ENCODE peak calls at places on chromosomes 11 and 22, in six cellular contexts. Z is IMR-90, S is mesenchymal stem cell, Y is neuronal stem cell, Q is H9, A is mesendoderm. T is an unnamed sample. For H3K4me1, the result is how much of the 10 kb centered on the place peaks cover.

GRCh38 chr11:124724854-124725718 is 14.7 kb upstream of the NRGN start:
- DNase-seq in A (no peak), Q (peak), Y (no peak), S (no peak), Z (no peak), T (no peak)

GRCh38 chr11:34337016-34337415 is 20.8 kb downstream of the ABTB2 start:
- DNase-seq in S (no peak), A (no peak), Q (no peak), Y (no peak), Z (no peak), T (no peak)

GRCh38 chr22:23591203-23591791 is 11.2 kb upstream of the IGLL1 start:
- DNase-seq in S (peak), A (peak), Z (peak), Q (peak), Y (peak), T (peak)

GRCh38 chr11:66891849-66892660 is 35.2 kb downstream of the LRFN4 start:
- DNase-seq in Q (peak), A (peak), Z (peak), Y (no peak), S (peak), T (no peak)

GRCh38 chr11:35617687-35618496 is at the start of gene FJX1:
- DNase-seq in A (peak), S (peak), Y (peak), Q (peak), Z (peak), T (peak)

GRCh38 chr11:102598272-102598671 is 26.9 kb downstream of the MMP20 start:
- DNase-seq in Y (no peak), A (no peak), Z (no peak), S (no peak), Q (no peak), T (no peak)

GRCh38 chr11:85114786-85115185 is 512.4 kb downstream of the DLG2 start:
- DNase-seq in Y (no peak), A (no peak), Z (peak), Q (no peak), S (no peak), T (no peak)

GRCh38 chr11:128796275-128796674 is 70.8 kb downstream of the KCNJ1 start:
- DNase-seq in Q (no peak), S (no peak), Y (no peak), A (no peak), Z (peak), T (no peak)

GRCh38 chr11:71309181-71309580 is 56.8 kb upstream of the SHANK2 start:
- DNase-seq in Z (no peak), Q (peak), Y (no peak), A (no peak), S (no peak), T (peak)

GRCh38 chr11:7170431-7170830 is 81.3 kb upstream of the SYT9 start:
- DNase-seq in Z (no peak), A (no peak), Q (no peak), Y (no peak), S (no peak), T (no peak)

GRCh38 chr11:131924001-131924400 is 553.6 kb downstream of the NTM start:
- DNase-seq in Z (peak), Y (no peak), S (no peak), A (no peak), Q (no peak), T (no peak)

GRCh38 chr11:131618203-131618602 is 247.8 kb downstream of the NTM start:
- DNase-seq in Q (no peak), Y (no peak), Z (no peak), A (no peak), S (no peak), T (no peak)

GRCh38 chr11:93842461-93842860 is 8.0 kb downstream of the VSTM5 start:
- DNase-seq in A (no peak), Q (peak), Y (no peak), S (no peak), Z (peak), T (no peak)

GRCh38 chr22:50169774-50170341 is 673 bp upstream of the PANX2 start:
- DNase-seq in Y (no peak), Z (no peak), A (peak), Q (no peak), S (no peak), T (no peak)

GRCh38 chr11:113119074-113119473 is 157.9 kb downstream of the NCAM1 start:
- DNase-seq in S (peak), Q (no peak), A (peak), Y (no peak), Z (no peak), T (no peak)

GRCh38 chr11:120858740-120859139 is 165.2 kb upstream of the TBCEL start:
- DNase-seq in Q (no peak), Y (no peak), Z (peak), A (peak), S (peak), T (no peak)

GRCh38 chr11:131392528-131393255 is 22.3 kb downstream of the NTM start:
- DNase-seq in S (no peak), A (peak), Q (peak), Z (no peak), Y (no peak), T (peak)

GRCh38 chr11:60939828-60940227 is 12.1 kb downstream of the SLC15A3 start:
- DNase-seq in Y (no peak), Z (peak), Q (no peak), S (peak), A (no peak), T (no peak)

GRCh38 chr11:120329556-120329955 is 4.5 kb downstream of the TLCD5 start:
- DNase-seq in A (no peak), Q (no peak), Z (no peak), Y (no peak), S (no peak), T (no peak)

GRCh38 chr22:31650391-31650790 is 11.6 kb downstream of the PISD start:
- DNase-seq in S (peak), Q (no peak), A (peak), Y (no peak), Z (peak), T (no peak)

GRCh38 chr11:71218789-71219499 is 33.4 kb downstream of the SHANK2 start:
- DNase-seq in Y (no peak), Z (no peak), A (no peak), Q (no peak), S (no peak), T (no peak)

GRCh38 chr22:28394711-28395110 is 284.9 kb downstream of the TTC28 start:
- DNase-seq in Y (no peak), S (no peak), Z (peak), A (no peak), Q (no peak), T (no peak)

GRCh38 chr11:79173615-79174014 is 267.2 kb downstream of the TENM4 start:
- DNase-seq in A (no peak), Z (peak), S (peak), Y (no peak), Q (no peak), T (no peak)

GRCh38 chr11:61298663-61299244 is 3.6 kb upstream of the VWCE start:
- DNase-seq in Z (no peak), S (no peak), A (no peak), Q (no peak), Y (no peak), T (no peak)

GRCh38 chr11:31150011-31150410 is 219.5 kb downstream of the DCDC1 start:
- DNase-seq in A (no peak), Q (no peak), S (no peak), Y (no peak), Z (no peak), T (no peak)

GRCh38 chr11:122032317-122032716 is 83.7 kb downstream of the BLID start:
- DNase-seq in Y (no peak), Q (no peak), A (no peak), S (no peak), Z (no peak), T (no peak)

GRCh38 chr11:97739892-97740782 is 1280.6 kb upstream of the CNTN5 start:
- DNase-seq in Z (peak), S (peak), A (no peak), Y (no peak), Q (no peak), T (no peak)

GRCh38 chr22:50226224-50227165 is 18.3 kb downstream of the TUBGCP6 start:
- DNase-seq in Z (no peak), S (no peak), Y (no peak), Q (no peak), A (no peak), T (no peak)

GRCh38 chr11:66663741-66664296 is 13.9 kb downstream of the RBM4B start:
- DNase-seq in Z (no peak), S (no peak), Q (no peak), A (no peak), Y (no peak), T (no peak)

GRCh38 chr22:37675930-37676571 is 615 bp downstream of the LGALS1 start:
- DNase-seq in Z (no peak), A (no peak), S (peak), Q (no peak), Y (no peak), T (no peak)

GRCh38 chr11:14148653-14149273 is 186.2 kb downstream of the SPON1 start:
- DNase-seq in A (peak), Q (no peak), S (peak), Y (no peak), Z (peak), T (no peak)

GRCh38 chr11:133714471-133715375 is 130.6 kb downstream of the SPATA19 start:
- DNase-seq in Z (no peak), Y (no peak), A (no peak), Q (no peak), S (no peak), T (no peak)

GRCh38 chr11:62456630-62457029 is 37.8 kb downstream of the SCGB1A1 start:
- DNase-seq in S (no peak), Z (no peak), Y (no peak), Q (peak), A (peak), T (no peak)

GRCh38 chr22:39997939-39998726 is 3.4 kb downstream of the FAM83F start:
- DNase-seq in Y (no peak), Z (peak), S (peak), A (peak), Q (peak), T (no peak)

GRCh38 chr11:69339041-69339733 is 45.2 kb downstream of the MYEOV start:
- DNase-seq in Q (peak), Z (no peak), Y (no peak), S (no peak), A (no peak), T (no peak)

GRCh38 chr11:76141901-76142300 is 64.4 kb downstream of the WNT11 start:
- DNase-seq in Q (no peak), Z (peak), S (no peak), Y (no peak), A (no peak), T (no peak)

GRCh38 chr11:119156496-119156895 is 7.6 kb downstream of the ABCG4 start:
- DNase-seq in Q (no peak), A (no peak), Y (no peak), Z (no peak), S (no peak), T (no peak)
- H2BK15ac ChIP-seq in Q (no peak), A (no peak), Y (no peak), Z (no peak), S (no peak), T (no peak)

DNA sequence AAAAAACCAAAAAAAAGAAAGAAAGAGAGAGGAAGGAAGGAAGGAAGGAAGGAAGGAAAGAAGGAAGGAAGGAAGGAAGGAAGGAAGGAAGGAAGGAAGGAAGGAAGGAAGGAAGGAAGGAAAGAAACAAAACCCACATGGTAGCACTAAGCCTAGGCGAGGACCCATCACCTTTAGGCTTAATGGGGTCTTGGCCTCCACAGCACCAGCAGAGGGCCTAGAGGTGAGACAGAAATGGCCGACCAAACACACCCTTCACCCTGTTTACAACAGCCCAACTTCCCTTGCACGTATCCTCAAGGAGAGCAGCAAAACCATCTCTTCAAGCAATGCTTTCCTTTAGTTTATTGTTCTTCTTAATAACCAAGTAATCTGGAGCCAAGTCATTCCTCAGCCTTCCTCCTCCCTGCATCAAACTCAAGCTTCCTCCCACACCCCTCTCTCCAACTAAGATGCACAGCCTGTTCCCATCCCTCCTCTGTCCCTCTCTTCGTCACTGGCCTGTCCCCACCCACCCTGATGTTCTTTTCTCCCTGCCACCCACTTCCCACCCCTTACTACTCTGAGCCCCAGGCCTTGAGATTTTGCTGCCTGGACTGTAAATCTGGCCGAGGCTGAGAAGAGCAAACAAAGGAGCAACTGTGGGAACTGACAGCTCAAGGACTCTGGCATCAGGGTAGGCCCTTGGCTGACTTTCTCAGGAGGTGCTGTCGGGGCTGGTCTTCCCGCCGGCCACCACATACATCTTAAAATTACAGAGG is 26.0 kb downstream of the POU2AF1 start:
- DNase-seq in Z (no peak), Y (no peak), S (no peak), A (no peak), Q (no peak), T (no peak)
- H3K4me1 ChIP-seq in Z (under half), Y (under half), S (under half), A (under half), Q (under half), T (under half)

DNA sequence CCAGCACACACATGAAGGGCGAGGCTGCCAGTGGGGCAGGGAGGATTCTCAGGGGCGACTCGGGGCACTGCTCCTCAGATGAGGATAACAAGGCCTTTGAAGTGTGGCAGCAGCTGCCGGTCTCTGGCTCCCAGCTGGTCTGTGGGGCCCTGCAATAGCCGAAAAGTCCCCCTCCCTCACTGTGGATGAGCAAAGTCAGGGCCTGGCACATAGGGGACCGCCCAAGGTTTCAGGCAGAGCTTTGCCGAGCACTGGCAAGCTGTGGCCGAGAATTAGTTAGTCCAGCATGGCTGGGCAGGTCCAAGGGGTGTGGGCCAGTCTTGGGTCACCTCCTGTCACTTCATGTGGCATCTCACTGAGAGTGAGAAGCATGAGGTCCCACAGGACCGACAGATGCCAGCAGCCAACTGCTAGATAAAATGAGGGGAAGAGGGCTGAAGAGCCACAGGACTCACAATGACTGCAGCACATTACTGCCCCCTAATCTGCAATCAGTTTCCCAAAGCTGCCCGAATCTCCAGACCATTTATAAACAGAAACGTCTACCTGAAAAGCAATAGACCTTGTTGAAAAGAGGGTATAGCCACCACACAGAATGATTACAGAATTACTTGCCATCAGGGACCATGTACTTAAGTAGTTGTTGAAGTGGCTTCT is 12.5 kb upstream of the TEF start:
- DNase-seq in S (no peak), A (no peak), Y (no peak), Z (no peak), Q (no peak), T (no peak)
- H2BK15ac ChIP-seq in S (no peak), A (no peak), Y (peak), Z (no peak), Q (no peak), T (no peak)

GRCh38 chr22:27207907-27208306 is 550.5 kb downstream of the MIAT start:
- DNase-seq in Y (no peak), Z (peak), S (peak), A (no peak), Q (no peak), T (no peak)

GRCh38 chr22:27212617-27213177 is 555.3 kb downstream of the MIAT start:
- DNase-seq in Q (no peak), Y (no peak), S (peak), A (peak), Z (peak), T (no peak)

GRCh38 chr22:27213291-27213690 is 555.9 kb downstream of the MIAT start:
- DNase-seq in A (no peak), Q (peak), S (peak), Z (no peak), Y (no peak), T (no peak)

GRCh38 chr22:27212081-27212480 is 554.7 kb downstream of the MIAT start:
- DNase-seq in Q (no peak), S (no peak), A (no peak), Y (no peak), Z (no peak), T (no peak)

DNA sequence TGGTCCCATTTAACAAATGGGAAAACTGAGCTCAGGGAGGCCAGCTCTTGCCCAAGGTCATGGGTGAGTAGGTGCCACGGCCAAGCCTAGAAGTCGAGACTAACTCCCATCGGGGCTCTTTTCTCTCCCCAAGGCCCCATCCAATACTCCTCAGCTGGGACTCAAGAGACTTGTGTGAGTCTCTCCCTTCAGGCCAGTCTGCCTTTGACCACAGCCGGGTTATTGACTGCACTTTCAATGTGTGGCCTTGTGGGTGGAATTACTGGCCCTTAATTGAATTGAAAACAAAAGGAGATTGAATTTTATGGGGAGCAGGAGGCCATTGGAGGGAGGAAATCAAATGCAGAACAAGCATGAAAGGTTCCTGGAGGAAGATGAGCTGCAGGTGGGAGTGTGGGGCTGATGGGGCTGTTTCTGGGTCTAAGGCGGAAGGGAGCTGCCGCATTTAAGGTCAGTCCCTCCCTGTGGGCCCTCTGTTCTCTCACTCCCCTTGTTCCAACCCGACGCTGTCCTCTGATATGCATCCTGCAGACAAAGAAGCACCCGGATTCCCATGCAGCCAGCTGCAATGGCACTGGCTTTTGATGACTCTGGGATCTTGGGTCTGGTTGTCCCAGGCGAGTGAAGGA is 552.8 kb downstream of the MIAT start:
- DNase-seq in Y (no peak), S (no peak), Q (peak), Z (no peak), A (no peak), T (no peak)
- H3K4me1 ChIP-seq in Y (under half), S (under half), Q (under half), Z (under half), A (under half), T (under half)

GRCh38 chr11:116653206-116653605 is 119.6 kb downstream of the BUD13 start:
- DNase-seq in S (no peak), Y (no peak), Q (no peak), A (no peak), Z (no peak), T (no peak)
- H2BK15ac ChIP-seq in S (no peak), Y (no peak), Q (no peak), A (no peak), Z (no peak), T (no peak)

GRCh38 chr11:73331138-73331916 is 23.3 kb downstream of the ARHGEF17 start:
- DNase-seq in Z (peak), S (peak), A (peak), Q (peak), Y (peak), T (no peak)

GRCh38 chr11:73327812-73328364 is 19.8 kb downstream of the ARHGEF17 start:
- DNase-seq in Z (no peak), Q (no peak), A (no peak), Y (no peak), S (no peak), T (no peak)

GRCh38 chr11:73333173-73333572 is 25.1 kb downstream of the ARHGEF17 start:
- DNase-seq in A (no peak), Q (no peak), S (no peak), Y (no peak), Z (no peak), T (no peak)

GRCh38 chr11:73333626-73334199 is 25.6 kb downstream of the ARHGEF17 start:
- DNase-seq in A (no peak), Y (no peak), S (peak), Z (no peak), Q (no peak), T (no peak)

DNA sequence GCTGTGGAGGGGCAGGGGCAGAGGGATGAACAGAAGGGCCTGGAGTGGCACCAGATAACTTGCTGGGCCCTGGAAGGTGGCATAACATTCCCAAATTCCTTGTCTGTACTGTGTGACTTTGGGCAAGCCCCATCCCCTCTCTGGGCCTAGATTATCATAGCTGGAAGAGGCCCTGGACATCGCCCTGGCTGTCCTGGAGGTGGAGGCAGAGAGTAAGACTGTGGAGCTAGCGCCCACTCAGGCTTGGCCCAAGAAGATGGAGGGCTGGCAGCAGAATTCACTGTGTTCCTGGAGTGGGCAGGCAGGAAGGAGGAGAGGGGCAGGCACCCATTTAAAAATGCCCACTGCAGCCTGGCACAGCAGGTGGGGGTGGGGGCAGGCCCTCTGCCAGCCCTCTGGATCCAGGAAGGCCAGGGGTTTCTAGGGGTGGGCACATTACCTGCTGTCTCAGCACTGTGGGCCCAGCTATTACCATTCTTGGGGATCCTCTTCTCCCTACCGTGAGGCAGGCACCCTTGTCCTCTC is 22.6 kb downstream of the ARHGEF17 start:
- DNase-seq in S (peak), Z (peak), Q (no peak), A (peak), Y (no peak), T (no peak)
- H3K4me1 ChIP-seq in S (half or more), Z (half or more), Q (under half), A (under half), Y (half or more), T (under half)

GRCh38 chr22:32909561-32910348 is 108.2 kb downstream of the TIMP3 start:
- DNase-seq in Z (no peak), Q (no peak), S (no peak), A (no peak), Y (no peak), T (no peak)
- H2BK15ac ChIP-seq in Z (no peak), Q (no peak), S (no peak), A (no peak), Y (no peak), T (no peak)

GRCh38 chr11:17407575-17407974 is 19.1 kb upstream of the KCNJ11 start:
- DNase-seq in Y (no peak), Z (no peak), A (no peak), S (no peak), Q (no peak), T (no peak)

GRCh38 chr11:17403977-17404759 is 15.7 kb upstream of the KCNJ11 start:
- DNase-seq in Q (no peak), A (no peak), Y (no peak), S (no peak), Z (no peak), T (no peak)

GRCh38 chr11:17406082-17406817 is 17.8 kb upstream of the KCNJ11 start:
- DNase-seq in S (no peak), Q (no peak), Z (no peak), A (no peak), Y (no peak), T (no peak)

GRCh38 chr11:17406818-17407149 is 18.3 kb upstream of the KCNJ11 start:
- DNase-seq in Y (no peak), S (no peak), Z (no peak), A (no peak), Q (no peak), T (no peak)

GRCh38 chr11:17405232-17406005 is 17.0 kb upstream of the KCNJ11 start:
- DNase-seq in Z (peak), S (peak), A (peak), Q (peak), Y (no peak), T (peak)
- H3K4me1 ChIP-seq in Z (under half), S (under half), A (under half), Q (under half), Y (under half), T (under half)